ENCODE peak calls at places on chromosomes 11 and 22, in seven cellular contexts. B, S, Y, U, L, J and R are unnamed samples.

GRCh38 chr22:26362471-26362870 is 66.6 kb upstream of the ASPHD2 start:
- DNase-seq in B (no peak), S (no peak), Y (no peak), U (peak), L (no peak), J (peak), R (no peak)

GRCh38 chr11:27438595-27438981 is 34.0 kb downstream of the LGR4 start:
- DNase-seq in B (no peak), S (no peak), Y (no peak), U (no peak), L (no peak), J (no peak), R (no peak)

GRCh38 chr11:62500066-62501035 is 46.3 kb downstream of the AHNAK start:
- DNase-seq in B (peak), S (no peak), Y (no peak), U (no peak), L (no peak), J (no peak), R (no peak)

GRCh38 chr11:1340111-1340510 is 30.7 kb upstream of the TOLLIP start:
- DNase-seq in B (no peak), S (no peak), Y (no peak), U (no peak), L (no peak), J (no peak), R (no peak)

GRCh38 chr11:95536049-95536448 is 253.5 kb downstream of the FAM76B start:
- DNase-seq in B (no peak), S (no peak), Y (no peak), U (peak), L (no peak), J (no peak), R (no peak)

GRCh38 chr22:43210631-43211515 is 23.9 kb upstream of the TTLL12 start:
- DNase-seq in B (no peak), S (no peak), Y (no peak), U (no peak), L (peak), J (no peak), R (no peak)

GRCh38 chr11:88508808-88509581 is 171.5 kb upstream of the CTSC start:
- DNase-seq in B (no peak), S (peak), Y (peak), U (peak), L (peak), J (peak), R (no peak)

GRCh38 chr22:20008221-20008995 is 8.2 kb downstream of the ARVCF start:
- DNase-seq in B (no peak), S (no peak), Y (no peak), U (no peak), L (peak), J (no peak), R (no peak)

GRCh38 chr11:35061516-35062440 is 77.2 kb upstream of the CD44 start:
- DNase-seq in B (no peak), S (no peak), Y (no peak), U (peak), L (no peak), J (no peak), R (no peak)

GRCh38 chr22:38222797-38223119 is 21.0 kb downstream of the MAFF start:
- DNase-seq in B (no peak), S (no peak), Y (no peak), U (no peak), L (no peak), J (no peak), R (no peak)

GRCh38 chr11:102367364-102367763 is 20.4 kb downstream of the BIRC2 start:
- DNase-seq in B (no peak), S (no peak), Y (no peak), U (peak), L (no peak), J (peak), R (no peak)

GRCh38 chr11:13348305-13348704 is 70.7 kb downstream of the BMAL1 start:
- DNase-seq in B (no peak), S (no peak), Y (no peak), U (no peak), L (no peak), J (no peak), R (no peak)

GRCh38 chr11:27694992-27695391 is 5.3 kb downstream of the BDNF start:
- DNase-seq in B (no peak), S (no peak), Y (no peak), U (peak), L (no peak), J (peak), R (no peak)

GRCh38 chr11:44761546-44761961 is 34.8 kb downstream of the TSPAN18 start:
- DNase-seq in B (no peak), S (no peak), Y (no peak), U (no peak), L (no peak), J (no peak), R (no peak)

GRCh38 chr11:134276396-134277175 is 407 bp downstream of the GLB1L3 start:
- DNase-seq in B (no peak), S (no peak), Y (no peak), U (no peak), L (peak), J (no peak), R (peak)

GRCh38 chr11:33687733-33688479 is 12.7 kb downstream of the C11orf91 start:
- DNase-seq in B (peak), S (peak), Y (no peak), U (peak), L (no peak), J (peak), R (no peak)

GRCh38 chr11:27363576-27364115 is 631 bp upstream of the CCDC34 start:
- DNase-seq in B (no peak), S (no peak), Y (no peak), U (no peak), L (no peak), J (no peak), R (no peak)

GRCh38 chr22:25025586-25025985 is 73.1 kb downstream of the KIAA1671 start:
- DNase-seq in B (no peak), S (no peak), Y (no peak), U (no peak), L (no peak), J (no peak), R (no peak)

GRCh38 chr11:101456812-101457211 is 127.0 kb downstream of the TRPC6 start:
- DNase-seq in B (no peak), S (no peak), Y (no peak), U (peak), L (no peak), J (peak), R (no peak)

DNA sequence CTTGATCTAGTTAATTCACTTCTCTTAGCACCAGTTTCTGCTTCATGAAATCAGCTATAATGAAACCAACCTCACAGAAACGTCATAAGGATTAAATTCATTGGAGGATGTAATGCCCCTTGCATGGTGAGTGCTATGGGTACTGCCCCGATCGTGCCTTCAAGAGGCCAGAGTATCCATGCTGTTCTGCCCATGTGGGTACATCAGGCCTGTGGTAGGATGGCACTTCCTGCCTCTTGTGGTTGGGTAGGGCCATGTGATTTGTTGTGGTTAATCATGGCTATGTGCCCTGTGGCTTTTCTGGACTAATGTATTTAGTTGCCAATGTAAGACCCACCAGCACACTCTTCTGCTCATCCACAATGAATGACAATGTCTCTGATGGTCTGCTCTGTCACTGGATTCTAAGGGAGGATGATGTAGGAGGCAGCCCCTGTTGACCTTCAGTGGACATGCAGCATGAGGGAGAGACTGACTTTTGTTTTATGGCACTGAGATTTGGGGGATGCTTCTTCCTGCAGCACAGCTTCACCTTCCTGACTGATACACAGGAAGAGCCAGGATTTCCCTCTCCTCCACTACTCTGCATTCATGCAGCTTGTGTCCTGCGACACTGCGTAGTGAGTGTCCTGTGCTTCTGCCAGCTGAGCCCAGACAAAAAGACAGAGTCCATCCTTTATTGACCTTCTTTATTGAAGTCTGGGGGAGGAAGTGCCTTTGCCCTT is 66.2 kb downstream of the DHCR7 start:
- DNase-seq in B (no peak), S (no peak), Y (no peak), U (no peak), L (no peak), J (no peak), R (no peak)
- TF ChIP-seq CTCF in B (no peak), S (no peak), Y (no peak), U (no peak), L (no peak), J (no peak), R (no peak)

GRCh38 chr11:37109205-37109585 is 511.2 kb upstream of the RAG2 start:
- DNase-seq in B (no peak), S (no peak), Y (no peak), U (no peak), L (no peak), J (no peak), R (no peak)

GRCh38 chr11:37108436-37109204 is 510.6 kb upstream of the RAG2 start:
- DNase-seq in B (no peak), S (no peak), Y (no peak), U (no peak), L (no peak), J (peak), R (no peak)

GRCh38 chr11:37110383-37110782 is 512.3 kb upstream of the RAG2 start:
- DNase-seq in B (no peak), S (no peak), Y (no peak), U (no peak), L (no peak), J (peak), R (no peak)

GRCh38 chr11:37105456-37105855 is 507.4 kb upstream of the RAG2 start:
- DNase-seq in B (no peak), S (no peak), Y (no peak), U (no peak), L (no peak), J (no peak), R (no peak)

GRCh38 chr11:37107415-37107814 is 509.4 kb upstream of the RAG2 start:
- DNase-seq in B (no peak), S (no peak), Y (no peak), U (no peak), L (no peak), J (no peak), R (no peak)
- TF ChIP-seq CTCF in B (no peak), S (peak), Y (no peak), U (no peak), L (no peak), J (peak), R (peak)

GRCh38 chr22:44460287-44461082 is 37.5 kb downstream of the RTL6 start:
- DNase-seq in B (no peak), S (no peak), Y (no peak), U (no peak), L (no peak), J (peak), R (no peak)
- TF ChIP-seq CTCF in B (no peak), S (no peak), Y (no peak), U (no peak), L (no peak), J (no peak), R (no peak)

GRCh38 chr22:29702931-29703594 is 16.7 kb upstream of the CABP7 start:
- DNase-seq in B (no peak), S (no peak), Y (no peak), U (no peak), L (peak), J (no peak), R (no peak)

GRCh38 chr22:29700949-29701927 is 18.6 kb upstream of the CABP7 start:
- DNase-seq in B (no peak), S (no peak), Y (no peak), U (peak), L (peak), J (peak), R (no peak)

GRCh38 chr22:29700206-29700948 is 19.4 kb upstream of the CABP7 start:
- DNase-seq in B (no peak), S (no peak), Y (no peak), U (no peak), L (peak), J (no peak), R (no peak)

GRCh38 chr22:29703595-29704195 is 16.1 kb upstream of the CABP7 start:
- DNase-seq in B (no peak), S (no peak), Y (no peak), U (no peak), L (peak), J (no peak), R (no peak)

GRCh38 chr22:29702025-29702930 is 17.5 kb upstream of the CABP7 start:
- DNase-seq in B (no peak), S (no peak), Y (no peak), U (no peak), L (peak), J (no peak), R (no peak)
- TF ChIP-seq CTCF in B (no peak), S (no peak), Y (no peak), U (no peak), L (no peak), J (peak), R (no peak)